ENCODE peak calls at places on chromosomes 3 and 15, in eight cellular contexts. X, V, S, A, Q, N, R and G are unnamed samples.

GRCh38 chr15:70632981-70633380 is 130.4 kb downstream of the UACA start:
- DNase-seq in X (no peak), V (no peak), S (no peak), A (no peak), Q (no peak), N (no peak), R (no peak), G (no peak)

GRCh38 chr3:60160105-60160791 is 1091.0 kb downstream of the FHIT start:
- DNase-seq in X (no peak), V (no peak), S (peak; percentile 16), A (no peak), Q (no peak), N (peak; percentile 8), R (no peak), G (no peak)

GRCh38 chr15:48564690-48565089 is 80.8 kb downstream of the FBN1 start:
- DNase-seq in X (no peak), V (no peak), S (no peak), A (no peak), Q (no peak), N (no peak), R (no peak), G (no peak)

GRCh38 chr3:129506272-129506742 is 22.1 kb upstream of the RHO start:
- DNase-seq in X (no peak), V (no peak), S (no peak), A (no peak), Q (no peak), N (no peak), R (no peak), G (no peak)

GRCh38 chr15:90471769-90472168 is 58.0 kb upstream of the CRTC3 start:
- DNase-seq in X (no peak), V (no peak), S (no peak), A (no peak), Q (no peak), N (no peak), R (no peak), G (no peak)

GRCh38 chr3:42846682-42847522 is 28.8 kb downstream of the CYP8B1 start:
- DNase-seq in X (no peak), V (no peak), S (no peak), A (no peak), Q (no peak), N (no peak), R (no peak), G (no peak)

GRCh38 chr15:100031665-100032357 is 298.6 kb upstream of the LYSMD4 start:
- DNase-seq in X (no peak), V (no peak), S (no peak), A (no peak), Q (no peak), N (no peak), R (no peak), G (no peak)

GRCh38 chr15:56243774-56244236 is at the start of gene RFX7:
- DNase-seq in X (peak; percentile 65), V (peak; percentile 73), S (peak; percentile 65), A (peak; percentile 83), Q (peak; percentile 69), N (peak; percentile 71), R (no peak), G (peak; percentile 64)

GRCh38 chr3:149087208-149087607 is 875 bp upstream of the HLTF start:
- DNase-seq in X (no peak), V (no peak), S (no peak), A (no peak), Q (no peak), N (no peak), R (no peak), G (no peak)

GRCh38 chr15:58886921-58887320 is 46.6 kb downstream of the SLTM start:
- DNase-seq in X (no peak), V (no peak), S (no peak), A (no peak), Q (no peak), N (no peak), R (no peak), G (no peak)

GRCh38 chr15:100713163-100713867 is 110.9 kb downstream of the ASB7 start:
- DNase-seq in X (no peak), V (peak; percentile 90), S (peak; percentile 72), A (no peak), Q (no peak), N (peak; percentile 75), R (no peak), G (peak; percentile 83)

GRCh38 chr15:80489030-80489594 is 84.9 kb downstream of the ARNT2 start:
- DNase-seq in X (no peak), V (peak; percentile 81), S (peak; percentile 95), A (no peak), Q (no peak), N (peak; percentile 92), R (peak; percentile 84), G (peak; percentile 86)
- TF ChIP-seq CTCF in X (no peak), V (no peak), S (no peak), A (no peak), Q (no peak), N (no peak), R (no peak), G (no peak)

GRCh38 chr3:23763040-23763477 is 42.7 kb upstream of the UBE2E1 start:
- DNase-seq in X (peak; percentile 56), V (peak; percentile 47), S (peak; percentile 40), A (no peak), Q (no peak), N (peak; percentile 35), R (no peak), G (peak; percentile 25)
- H3K4me3 ChIP-seq in X (no peak overlapping the region), V (peak overlapping the region; percentile 29), S (peak overlapping the region; percentile 17), A (peak overlapping the region; percentile 48), Q (peak overlapping the region; percentile 33), N (peak overlapping the region; percentile 34), R (peak overlapping the region; percentile 46), G (no peak overlapping the region)

GRCh38 chr15:38724827-38725226 is 160.2 kb upstream of the RASGRP1 start:
- DNase-seq in X (no peak), V (no peak), S (no peak), A (no peak), Q (no peak), N (no peak), R (no peak), G (no peak)
- TF ChIP-seq CTCF in X (no peak), V (no peak), S (no peak), A (no peak), Q (no peak), N (peak; percentile 19), R (no peak), G (no peak)

GRCh38 chr3:48553886-48554845 is 2.4 kb downstream of the PFKFB4 start:
- DNase-seq in X (no peak), V (no peak), S (no peak), A (no peak), Q (no peak), N (no peak), R (no peak), G (no peak)

GRCh38 chr3:48555949-48556795 is 431 bp downstream of the PFKFB4 start:
- DNase-seq in X (no peak), V (no peak), S (no peak), A (no peak), Q (no peak), N (no peak), R (no peak), G (no peak)

GRCh38 chr3:48552111-48552911 is 4.3 kb downstream of the PFKFB4 start:
- DNase-seq in X (no peak), V (no peak), S (no peak), A (no peak), Q (no peak), N (no peak), R (no peak), G (no peak)

GRCh38 chr3:48556796-48557626 is at the start of gene PFKFB4:
- DNase-seq in X (peak; percentile 99), V (peak; percentile 100), S (peak; percentile 99), A (peak; percentile 98), Q (peak; percentile 100), N (peak; percentile 99), R (peak; percentile 93), G (peak; percentile 100)

GRCh38 chr3:48555231-48555948 is 1.2 kb downstream of the PFKFB4 start:
- DNase-seq in X (no peak), V (no peak), S (no peak), A (no peak), Q (no peak), N (no peak), R (no peak), G (no peak)
- H3K4me3 ChIP-seq in X (no peak overlapping the region), V (no peak overlapping the region), S (no peak overlapping the region), A (no peak overlapping the region), Q (no peak overlapping the region), N (no peak overlapping the region), R (peak overlapping the region; percentile 86), G (no peak overlapping the region)

GRCh38 chr15:69225355-69226027 is 65.1 kb downstream of the GLCE start:
- DNase-seq in X (no peak), V (peak; percentile 72), S (peak; percentile 65), A (no peak), Q (no peak), N (peak; percentile 65), R (peak; percentile 10), G (peak; percentile 71)

GRCh38 chr15:69222002-69222474 is 61.6 kb downstream of the GLCE start:
- DNase-seq in X (no peak), V (no peak), S (no peak), A (no peak), Q (no peak), N (no peak), R (no peak), G (no peak)

GRCh38 chr15:69223083-69223813 is 62.8 kb downstream of the GLCE start:
- DNase-seq in X (no peak), V (no peak), S (no peak), A (no peak), Q (no peak), N (no peak), R (no peak), G (no peak)

GRCh38 chr15:69224383-69224782 is 63.9 kb downstream of the GLCE start:
- DNase-seq in X (no peak), V (peak; percentile 29), S (peak; percentile 0), A (no peak), Q (no peak), N (no peak), R (no peak), G (no peak)

DNA sequence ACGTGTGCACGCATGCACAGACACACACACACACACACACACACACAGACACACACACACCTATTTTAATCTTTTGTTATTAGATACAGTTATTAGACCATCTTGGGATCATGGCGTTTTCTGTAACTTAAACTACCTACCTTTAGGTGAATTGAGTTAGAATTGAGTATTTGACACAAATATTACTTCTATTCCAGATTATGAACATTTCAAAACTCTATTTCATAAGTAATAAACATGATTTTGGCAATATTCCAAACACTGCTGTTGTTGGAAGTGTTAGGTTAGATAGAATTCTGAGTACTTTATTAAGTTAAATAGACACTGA is 65.6 kb downstream of the GLCE start:
- DNase-seq in X (no peak), V (no peak), S (no peak), A (no peak), Q (no peak), N (no peak), R (no peak), G (no peak)
- TF ChIP-seq CTCF in X (peak; percentile 12), V (no peak), S (no peak), A (no peak), Q (peak; percentile 9), N (peak; percentile 1), R (no peak), G (no peak)

DNA sequence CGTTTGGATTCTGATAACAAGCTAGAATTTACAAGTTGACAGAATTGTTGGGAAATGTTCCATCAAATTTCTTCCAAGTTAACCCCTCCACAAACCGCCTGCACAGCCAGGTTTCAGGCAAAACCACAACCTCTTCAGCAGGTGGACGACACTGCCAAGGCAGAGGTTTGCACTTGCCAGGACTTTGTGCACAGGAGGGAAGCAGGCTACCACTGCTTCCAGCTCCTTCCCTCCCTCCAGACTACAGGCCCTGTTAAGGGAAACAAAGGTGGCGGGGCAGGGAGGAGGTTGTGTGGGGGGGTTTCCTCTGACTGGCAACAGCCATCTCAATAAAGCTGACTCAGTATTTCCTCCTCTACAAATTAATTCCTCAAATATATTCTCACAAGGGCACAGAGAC is 42.2 kb downstream of the TBC1D2B start:
- DNase-seq in X (peak; percentile 49), V (peak; percentile 69), S (no peak), A (no peak), Q (no peak), N (peak; percentile 69), R (no peak), G (peak; percentile 41)
- H3K4me3 ChIP-seq in X (no peak overlapping the region), V (no peak overlapping the region), S (no peak overlapping the region), A (no peak overlapping the region), Q (no peak overlapping the region), N (no peak overlapping the region), R (no peak overlapping the region), G (no peak overlapping the region)